ENCODE peak calls at places on chromosomes 12 and 14, in nine cellular contexts. G is endothelial cell of umbilical vein; W is CD8-positive, alpha-beta T cell; E is psoas muscle; P is endodermal cell; C is tibial artery; U is left ventricle myocardium inferior; D is cardiac muscle cell; O is OCI-LY7. M is an unnamed sample.

GRCh38 chr12:75889214-75889613 is 142.4 kb downstream of the PHLDA1 start:
- DNase-seq in W (no peak), G (no peak), P (peak; percentile 77), U (no peak), D (no peak), O (no peak), E (no peak), C (no peak), M (no peak)

GRCh38 chr14:32679927-32680612 is 258.6 kb upstream of the NPAS3 start:
- DNase-seq in O (no peak), U (no peak), W (no peak), C (no peak), D (no peak), E (no peak), P (no peak), G (no peak), M (no peak)

GRCh38 chr12:120470150-120470817 is 736 bp upstream of the SRSF9 start:
- DNase-seq in C (no peak), U (no peak), W (no peak), O (peak; percentile 34), D (peak; percentile 7), G (no peak), P (no peak), E (no peak), M (no peak)

GRCh38 chr14:42533476-42533875 is 926.8 kb downstream of the LRFN5 start:
- DNase-seq in G (no peak), U (no peak), E (no peak), P (no peak), C (no peak), O (no peak), D (no peak), W (no peak), M (no peak)

GRCh38 chr14:49961270-49962222 is 68.7 kb downstream of the ARF6 start:
- DNase-seq in G (no peak), C (no peak), U (no peak), O (peak; percentile 43), P (no peak), D (no peak), E (no peak), W (no peak), M (no peak)

GRCh38 chr14:36238666-36239363 is 62.3 kb upstream of the PTCSC3 start:
- DNase-seq in G (no peak), C (no peak), E (no peak), U (no peak), W (no peak), O (no peak), P (no peak), D (no peak), M (no peak)

GRCh38 chr14:52876311-52876710 is 74.5 kb downstream of the FERMT2 start:
- DNase-seq in P (no peak), W (no peak), C (no peak), G (no peak), D (no peak), U (no peak), E (no peak), O (no peak), M (no peak)

GRCh38 chr14:60680511-60680910 is 31.2 kb upstream of the SIX1 start:
- DNase-seq in U (no peak), D (no peak), P (no peak), O (no peak), G (no peak), W (no peak), E (no peak), C (no peak), M (no peak)

GRCh38 chr14:68880581-68881105 is 87.8 kb upstream of the ZFP36L1 start:
- DNase-seq in O (no peak), C (no peak), U (no peak), E (no peak), D (no peak), W (no peak), G (no peak), P (no peak), M (no peak)

GRCh38 chr12:43550831-43551270 is 1.2 kb downstream of the ADAMTS20 start:
- DNase-seq in O (no peak), P (peak; percentile 84), E (no peak), W (no peak), G (no peak), C (no peak), U (no peak), D (peak; percentile 31), M (no peak)

GRCh38 chr12:112380663-112381420 is 1.4 kb downstream of the HECTD4 start:
- DNase-seq in G (peak; percentile 11), W (no peak), P (peak; percentile 73), O (peak; percentile 41), U (no peak), C (no peak), D (peak; percentile 10), E (no peak), M (peak; percentile 61)

GRCh38 chr12:52871291-52871961 is 22.6 kb upstream of the KRT78 start:
- DNase-seq in C (peak; percentile 55), U (no peak), P (no peak), W (no peak), O (no peak), G (no peak), E (no peak), D (no peak), M (no peak)

GRCh38 chr12:15220961-15221885 is at the start of gene RERG:
- DNase-seq in D (peak; percentile 94), W (peak; percentile 79), O (peak; percentile 63), C (peak; percentile 74), P (peak; percentile 98), U (peak; percentile 80), G (peak; percentile 78), E (peak; percentile 85), M (no peak)

GRCh38 chr14:69716483-69717187 is 50.3 kb upstream of the SRSF5 start:
- DNase-seq in W (peak; percentile 22), E (no peak), O (no peak), P (no peak), G (peak; percentile 87), D (no peak), U (peak; percentile 16), C (peak; percentile 42), M (no peak)

GRCh38 chr14:89955418-89956293 is at the start of gene TDP1:
- DNase-seq in C (peak; percentile 94), D (peak; percentile 97), G (peak; percentile 96), W (peak; percentile 96), O (peak; percentile 97), U (peak; percentile 96), E (peak; percentile 97), P (peak; percentile 99), M (peak; percentile 57)

GRCh38 chr12:2644678-2645405 is 149.9 kb upstream of the FKBP4 start:
- DNase-seq in C (no peak), E (no peak), P (peak; percentile 36), U (no peak), W (no peak), G (peak; percentile 59), O (no peak), D (no peak), M (no peak)

GRCh38 chr14:50070230-50070629 is 46.1 kb downstream of the VCPKMT start:
- DNase-seq in U (no peak), E (no peak), C (no peak), P (no peak), D (no peak), G (no peak), W (no peak), O (no peak), M (no peak)

GRCh38 chr12:1918081-1918874 is at the start of gene CACNA2D4:
- DNase-seq in C (no peak), G (no peak), P (peak; percentile 68), U (no peak), E (no peak), D (no peak), O (no peak), W (no peak), M (no peak)

GRCh38 chr14:72743626-72744025 is 150.3 kb downstream of the DPF3 start:
- DNase-seq in D (no peak), U (no peak), C (no peak), G (no peak), W (no peak), E (no peak), O (no peak), P (no peak), M (no peak)

GRCh38 chr14:91374897-91375747 is 42.5 kb downstream of the CCDC88C start:
- DNase-seq in G (no peak), O (peak; percentile 72), P (peak; percentile 73), E (no peak), W (peak; percentile 30), D (no peak), U (no peak), C (no peak), M (no peak)

GRCh38 chr14:35776823-35777222 is 32.3 kb downstream of the RALGAPA1 start:
- DNase-seq in U (no peak), G (no peak), E (no peak), W (no peak), O (no peak), C (no peak), D (no peak), P (no peak), M (no peak)

GRCh38 chr14:104220225-104221070 is 82.1 kb downstream of the KIF26A start:
- DNase-seq in U (no peak), C (no peak), W (no peak), O (no peak), G (no peak), P (no peak), D (no peak), E (peak; percentile 1), M (no peak)

GRCh38 chr14:69719501-69719951 is 47.4 kb upstream of the SRSF5 start:
- DNase-seq in C (peak; percentile 67), E (peak; percentile 47), O (no peak), P (peak; percentile 64), G (peak; percentile 78), W (no peak), U (peak; percentile 50), D (no peak), M (no peak)

GRCh38 chr12:124379938-124380754 is 85.3 kb downstream of the RFLNA start:
- DNase-seq in E (peak; percentile 76), C (peak; percentile 81), G (peak; percentile 93), P (no peak), W (no peak), O (no peak), D (no peak), U (peak; percentile 66), M (no peak)
- H3K27ac ChIP-seq in E (peak overlapping the region; percentile 96), C (peak overlapping the region; percentile 86), G (peak overlapping the region; percentile 93), P (peak overlapping the region; percentile 32), W (no peak overlapping the region), O (no peak overlapping the region), D (peak overlapping the region; percentile 28), U (peak overlapping the region; percentile 98), M (no peak overlapping the region)

GRCh38 chr12:68367136-68367535 is 35.0 kb upstream of the MDM1 start:
- DNase-seq in O (no peak), E (no peak), C (no peak), W (no peak), G (no peak), U (no peak), D (no peak), P (no peak), M (no peak)
- H3K27ac ChIP-seq in O (no peak overlapping the region), E (no peak overlapping the region), C (no peak overlapping the region), W (no peak overlapping the region), G (no peak overlapping the region), U (no peak overlapping the region), D (no peak overlapping the region), P (no peak overlapping the region), M (no peak overlapping the region)

GRCh38 chr12:19726122-19726521 is 286.8 kb downstream of the AEBP2 start:
- DNase-seq in P (no peak), E (no peak), W (no peak), D (no peak), C (no peak), U (no peak), G (no peak), O (no peak), M (no peak)
- H3K27ac ChIP-seq in P (no peak overlapping the region), E (no peak overlapping the region), W (no peak overlapping the region), D (no peak overlapping the region), C (no peak overlapping the region), U (no peak overlapping the region), G (no peak overlapping the region), O (no peak overlapping the region), M (no peak overlapping the region)

GRCh38 chr14:77303417-77304156 is 17.1 kb downstream of the POMT2 start:
- DNase-seq in U (no peak), P (no peak), E (no peak), O (no peak), D (no peak), C (peak; percentile 41), W (no peak), G (peak; percentile 96), M (no peak)
- H3K27ac ChIP-seq in U (no peak overlapping the region), P (no peak overlapping the region), E (peak overlapping the region; percentile 92), O (no peak overlapping the region), D (no peak overlapping the region), C (no peak overlapping the region), W (no peak overlapping the region), G (peak overlapping the region; percentile 96), M (no peak overlapping the region)

M was measured in SK-N-MC.